ENCODE peak calls at places on chromosomes 4 and X, in eight cellular contexts. C, G, L, Q, Z, A, F and B are unnamed samples.

GRCh38 chr4:79949186-79949585 is 123.8 kb downstream of the ANTXR2 start:
- DNase-seq in C (no peak), G (no peak), L (no peak), Q (no peak), Z (no peak), A (no peak), F (no peak), B (no peak)

GRCh38 chrX:7927259-7928167 is at the start of gene PNPLA4:
- DNase-seq in C (peak), G (peak), L (peak), Q (peak), Z (peak), A (peak), F (peak), B (peak)

GRCh38 chrX:155819966-155820491 is 61.1 kb upstream of the VAMP7 start:
- DNase-seq in C (peak), G (peak), L (no peak), Q (peak), Z (peak), A (no peak), F (peak), B (peak)

GRCh38 chr4:79695848-79696247 is 287.8 kb upstream of the GK2 start:
- DNase-seq in C (peak), G (no peak), L (no peak), Q (no peak), Z (no peak), A (no peak), F (no peak), B (no peak)

GRCh38 chr4:7155611-7156071 is 36.7 kb upstream of the SORCS2 start:
- DNase-seq in C (no peak), G (no peak), L (no peak), Q (no peak), Z (no peak), A (no peak), F (no peak), B (no peak)

GRCh38 chr4:122329876-122330595 is 48.8 kb upstream of the ADAD1 start:
- DNase-seq in C (peak), G (no peak), L (no peak), Q (no peak), Z (peak), A (no peak), F (no peak), B (no peak)

GRCh38 chrX:19879742-19880378 is 7.5 kb downstream of the SH3KBP1 start:
- DNase-seq in C (no peak), G (no peak), L (no peak), Q (no peak), Z (no peak), A (no peak), F (peak), B (no peak)

GRCh38 chrX:24357101-24357500 is 3.3 kb upstream of the SUPT20HL1 start:
- DNase-seq in C (peak), G (no peak), L (no peak), Q (no peak), Z (peak), A (no peak), F (no peak), B (no peak)

GRCh38 chr4:156962551-156962974 is 9.0 kb downstream of the PDGFC start:
- DNase-seq in C (no peak), G (no peak), L (no peak), Q (no peak), Z (peak), A (no peak), F (no peak), B (no peak)

GRCh38 chr4:109033993-109034392 is 268.5 kb downstream of the COL25A1 start:
- DNase-seq in C (no peak), G (no peak), L (no peak), Q (no peak), Z (no peak), A (no peak), F (no peak), B (no peak)